ENCODE peak calls at places on chromosomes 11 and 22, in six cellular contexts. One of them, this sample, is unnamed.

GRCh38 chr22:33853200-33854097 is 66.8 kb downstream of the LARGE1 start:
- DNase-seq in body of pancreas: peak
- DNase-seq in uterus: peak
- DNase-seq in upper lobe of left lung: peak
- DNase-seq in heart left ventricle: peak
- DNase-seq in A549: peak
- DNase-seq in this sample: peak

GRCh38 chr11:62472063-62472884 is 53.4 kb downstream of the SCGB1A1 start:
- DNase-seq in body of pancreas: peak
- DNase-seq in uterus: peak
- DNase-seq in upper lobe of left lung: no peak
- DNase-seq in heart left ventricle: no peak
- DNase-seq in A549: peak
- DNase-seq in this sample: no peak

GRCh38 chr11:63564785-63565350 is 1.7 kb upstream of the PLAAT2 start:
- DNase-seq in body of pancreas: no peak
- DNase-seq in uterus: no peak
- DNase-seq in upper lobe of left lung: peak
- DNase-seq in heart left ventricle: no peak
- DNase-seq in A549: peak
- DNase-seq in this sample: no peak

GRCh38 chr11:35571703-35572102 is 46.3 kb upstream of the PAMR1 start:
- DNase-seq in body of pancreas: no peak
- DNase-seq in uterus: no peak
- DNase-seq in upper lobe of left lung: no peak
- DNase-seq in heart left ventricle: no peak
- DNase-seq in A549: no peak
- DNase-seq in this sample: no peak

GRCh38 chr11:82988936-82989627 is 82.6 kb downstream of the RAB30 start:
- DNase-seq in body of pancreas: no peak
- DNase-seq in uterus: no peak
- DNase-seq in upper lobe of left lung: no peak
- DNase-seq in heart left ventricle: no peak
- DNase-seq in A549: no peak
- DNase-seq in this sample: no peak

GRCh38 chr11:116901211-116901610 is 63.8 kb upstream of the APOA1 start:
- DNase-seq in body of pancreas: no peak
- DNase-seq in uterus: no peak
- DNase-seq in upper lobe of left lung: no peak
- DNase-seq in heart left ventricle: peak
- DNase-seq in A549: no peak
- DNase-seq in this sample: no peak

GRCh38 chr11:11450744-11451362 is 97.8 kb upstream of the CSNK2A3 start:
- DNase-seq in body of pancreas: no peak
- DNase-seq in uterus: no peak
- DNase-seq in upper lobe of left lung: no peak
- DNase-seq in heart left ventricle: no peak
- DNase-seq in A549: peak
- DNase-seq in this sample: no peak

GRCh38 chr22:45551310-45552016 is 48.8 kb downstream of the FBLN1 start:
- DNase-seq in body of pancreas: peak
- DNase-seq in uterus: peak
- DNase-seq in upper lobe of left lung: no peak
- DNase-seq in heart left ventricle: peak
- DNase-seq in A549: no peak
- DNase-seq in this sample: no peak

GRCh38 chr11:2533642-2534115 is 88.9 kb downstream of the KCNQ1 start:
- DNase-seq in body of pancreas: peak
- DNase-seq in uterus: peak
- DNase-seq in upper lobe of left lung: peak
- DNase-seq in heart left ventricle: peak
- DNase-seq in A549: no peak
- DNase-seq in this sample: no peak

GRCh38 chr11:47233989-47234668 is 14.5 kb downstream of the ACP2 start:
- DNase-seq in body of pancreas: peak
- DNase-seq in uterus: no peak
- DNase-seq in upper lobe of left lung: peak
- DNase-seq in heart left ventricle: peak
- DNase-seq in A549: peak
- DNase-seq in this sample: no peak

GRCh38 chr11:17538731-17539130 is 5.5 kb downstream of the USH1C start:
- DNase-seq in body of pancreas: no peak
- DNase-seq in uterus: no peak
- DNase-seq in upper lobe of left lung: no peak
- DNase-seq in heart left ventricle: no peak
- DNase-seq in A549: no peak
- DNase-seq in this sample: no peak

GRCh38 chr11:87020764-87021365 is 16.9 kb upstream of the TMEM135 start:
- DNase-seq in body of pancreas: no peak
- DNase-seq in uterus: no peak
- DNase-seq in upper lobe of left lung: no peak
- DNase-seq in heart left ventricle: no peak
- DNase-seq in A549: no peak
- DNase-seq in this sample: no peak

GRCh38 chr11:97617031-97617430 is 1227.2 kb downstream of the JRKL start:
- DNase-seq in body of pancreas: no peak
- DNase-seq in uterus: no peak
- DNase-seq in upper lobe of left lung: no peak
- DNase-seq in heart left ventricle: no peak
- DNase-seq in A549: no peak
- DNase-seq in this sample: no peak

GRCh38 chr11:5449432-5449831 is 309 bp downstream of the OR51I2 start:
- DNase-seq in body of pancreas: no peak
- DNase-seq in uterus: no peak
- DNase-seq in upper lobe of left lung: no peak
- DNase-seq in heart left ventricle: no peak
- DNase-seq in A549: no peak
- DNase-seq in this sample: no peak

GRCh38 chr11:2975594-2975993 is 16.5 kb downstream of the NAP1L4 start:
- DNase-seq in body of pancreas: peak
- DNase-seq in uterus: no peak
- DNase-seq in upper lobe of left lung: no peak
- DNase-seq in heart left ventricle: no peak
- DNase-seq in A549: peak
- DNase-seq in this sample: no peak

GRCh38 chr11:83681944-83682644 is 395.9 kb upstream of the CCDC90B start:
- DNase-seq in body of pancreas: no peak
- DNase-seq in uterus: no peak
- DNase-seq in upper lobe of left lung: no peak
- DNase-seq in heart left ventricle: no peak
- DNase-seq in A549: no peak
- DNase-seq in this sample: no peak

GRCh38 chr11:12792590-12792989 is 118.4 kb downstream of the TEAD1 start:
- DNase-seq in body of pancreas: peak
- DNase-seq in uterus: no peak
- DNase-seq in upper lobe of left lung: no peak
- DNase-seq in heart left ventricle: no peak
- DNase-seq in A549: no peak
- DNase-seq in this sample: no peak

GRCh38 chr22:39319284-39320170 is at the start of gene RPL3:
- DNase-seq in body of pancreas: peak
- DNase-seq in uterus: peak
- DNase-seq in upper lobe of left lung: peak
- DNase-seq in heart left ventricle: peak
- DNase-seq in A549: peak
- DNase-seq in this sample: peak

GRCh38 chr22:21866821-21867527 is 471 bp downstream of the MAPK1 start:
- DNase-seq in body of pancreas: peak
- DNase-seq in uterus: peak
- DNase-seq in upper lobe of left lung: peak
- DNase-seq in heart left ventricle: no peak
- DNase-seq in A549: peak
- DNase-seq in this sample: no peak

GRCh38 chr22:47197735-47198500 is 435.5 kb downstream of the TBC1D22A start:
- DNase-seq in body of pancreas: no peak
- DNase-seq in uterus: no peak
- DNase-seq in upper lobe of left lung: no peak
- DNase-seq in heart left ventricle: no peak
- DNase-seq in A549: no peak
- DNase-seq in this sample: no peak

GRCh38 chr11:68706237-68706636 is 21.9 kb downstream of the GAL start:
- DNase-seq in body of pancreas: no peak
- DNase-seq in uterus: no peak
- DNase-seq in upper lobe of left lung: no peak
- DNase-seq in heart left ventricle: no peak
- DNase-seq in A549: no peak
- DNase-seq in this sample: no peak

GRCh38 chr11:131242616-131243015 is 127.8 kb upstream of the NTM start:
- DNase-seq in body of pancreas: no peak
- DNase-seq in uterus: no peak
- DNase-seq in upper lobe of left lung: no peak
- DNase-seq in heart left ventricle: no peak
- DNase-seq in A549: no peak
- DNase-seq in this sample: no peak

GRCh38 chr11:92657226-92657625 is 312.2 kb upstream of the MTNR1B start:
- DNase-seq in body of pancreas: no peak
- DNase-seq in uterus: no peak
- DNase-seq in upper lobe of left lung: no peak
- DNase-seq in heart left ventricle: no peak
- DNase-seq in A549: no peak
- DNase-seq in this sample: no peak
- TF ChIP-seq POLR2A in body of pancreas: no peak
- TF ChIP-seq POLR2A in uterus: no peak
- TF ChIP-seq POLR2A in upper lobe of left lung: no peak
- TF ChIP-seq POLR2A in heart left ventricle: no peak
- TF ChIP-seq POLR2A in A549: no peak
- TF ChIP-seq POLR2A in this sample: no peak

GRCh38 chr11:67120881-67121710 is 2.0 kb downstream of the KDM2A start:
- DNase-seq in body of pancreas: peak
- DNase-seq in uterus: no peak
- DNase-seq in upper lobe of left lung: peak
- DNase-seq in heart left ventricle: no peak
- DNase-seq in A549: peak
- DNase-seq in this sample: no peak
- TF ChIP-seq POLR2A in body of pancreas: peak
- TF ChIP-seq POLR2A in uterus: no peak
- TF ChIP-seq POLR2A in upper lobe of left lung: no peak
- TF ChIP-seq POLR2A in heart left ventricle: no peak
- TF ChIP-seq POLR2A in A549: no peak
- TF ChIP-seq POLR2A in this sample: peak

DNA sequence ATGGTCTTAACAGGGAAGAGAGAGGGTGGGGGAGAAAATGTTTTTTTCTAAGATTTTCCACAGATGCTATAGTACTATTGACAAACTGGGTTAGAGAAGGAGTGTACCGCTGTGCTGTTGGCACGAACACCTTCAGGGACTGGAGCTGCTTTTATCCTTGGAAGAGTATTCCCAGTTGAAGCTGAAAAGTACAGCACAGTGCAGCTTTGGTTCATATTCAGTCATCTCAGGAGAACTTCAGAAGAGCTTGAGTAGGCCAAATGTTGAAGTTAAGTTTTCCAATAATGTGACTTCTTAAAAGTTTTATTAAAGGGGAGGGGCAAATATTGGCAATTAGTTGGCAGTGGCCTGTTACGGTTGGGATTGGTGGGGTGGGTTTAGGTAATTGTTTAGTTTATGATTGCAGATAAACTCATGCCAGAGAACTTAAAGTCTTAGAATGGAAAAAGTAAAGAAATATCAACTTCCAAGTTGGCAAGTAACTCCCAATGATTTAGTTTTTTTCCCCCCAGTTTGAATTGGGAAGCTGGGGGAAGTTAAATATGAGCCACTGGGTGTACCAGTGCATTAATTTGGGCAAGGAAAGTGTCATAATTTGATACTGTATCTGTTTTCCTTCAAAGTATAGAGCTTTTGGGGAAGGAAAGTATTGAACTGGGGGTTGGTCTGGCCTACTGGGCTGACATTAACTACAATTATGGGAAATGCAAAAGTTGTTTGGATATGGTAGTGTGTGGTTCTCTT is 2.9 kb downstream of the MALAT1 start:
- DNase-seq in body of pancreas: no peak
- DNase-seq in uterus: no peak
- DNase-seq in upper lobe of left lung: no peak
- DNase-seq in heart left ventricle: peak
- DNase-seq in A549: peak
- DNase-seq in this sample: no peak
- TF ChIP-seq POLR2A in body of pancreas: peak
- TF ChIP-seq POLR2A in uterus: peak
- TF ChIP-seq POLR2A in upper lobe of left lung: peak
- TF ChIP-seq POLR2A in heart left ventricle: no peak
- TF ChIP-seq POLR2A in A549: no peak
- TF ChIP-seq POLR2A in this sample: peak

DNA sequence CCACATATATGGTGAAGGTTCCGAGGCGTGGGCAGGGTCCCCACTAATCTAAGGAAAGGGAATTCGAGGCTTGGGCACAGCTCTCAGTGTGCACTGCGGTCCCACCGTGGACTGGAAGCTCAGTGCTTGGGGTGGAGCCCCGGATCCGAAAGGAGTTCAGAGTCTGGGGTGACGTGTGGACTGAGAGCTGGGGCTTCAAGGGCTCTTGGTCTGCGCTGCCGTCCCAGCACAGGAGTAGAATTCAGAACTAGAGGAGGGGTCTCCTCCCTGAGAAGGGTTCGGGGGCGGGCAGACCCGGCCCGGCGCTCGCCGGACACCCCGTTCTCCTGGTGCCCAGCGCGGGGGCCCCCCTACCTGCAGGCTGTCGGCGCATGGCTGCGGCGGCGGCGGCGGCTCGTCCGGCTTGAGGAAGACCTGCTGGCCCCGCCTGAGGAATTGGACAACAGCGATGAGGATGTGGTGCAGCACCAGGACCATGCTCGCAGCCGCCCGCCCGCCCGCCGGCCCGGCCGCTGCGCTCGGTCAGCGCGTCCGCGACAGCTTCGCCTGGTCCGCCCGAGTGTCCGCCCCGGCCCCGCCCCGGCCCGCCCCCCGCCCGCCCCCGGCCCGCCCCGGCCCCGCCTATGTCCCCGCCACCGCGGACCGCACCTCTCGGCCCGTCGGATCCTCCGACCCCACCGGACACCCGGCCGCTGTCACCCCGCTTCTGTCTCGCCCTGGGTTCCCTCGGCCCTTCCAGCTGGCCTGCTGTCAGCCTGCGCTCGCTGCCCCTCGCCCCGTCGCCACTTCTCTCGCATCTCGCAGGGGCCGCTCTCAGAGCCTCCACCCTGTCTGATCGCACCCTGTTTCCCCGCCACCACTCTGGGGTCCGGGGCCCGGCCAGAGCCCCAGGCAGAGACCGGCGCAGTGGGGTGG is 32.1 kb downstream of the PDE2A start:
- DNase-seq in body of pancreas: peak
- DNase-seq in uterus: peak
- DNase-seq in upper lobe of left lung: peak
- DNase-seq in heart left ventricle: peak
- DNase-seq in A549: peak
- DNase-seq in this sample: no peak
- TF ChIP-seq POLR2A in body of pancreas: peak
- TF ChIP-seq POLR2A in uterus: peak
- TF ChIP-seq POLR2A in upper lobe of left lung: no peak
- TF ChIP-seq POLR2A in heart left ventricle: peak
- TF ChIP-seq POLR2A in A549: no peak
- TF ChIP-seq POLR2A in this sample: no peak

DNA sequence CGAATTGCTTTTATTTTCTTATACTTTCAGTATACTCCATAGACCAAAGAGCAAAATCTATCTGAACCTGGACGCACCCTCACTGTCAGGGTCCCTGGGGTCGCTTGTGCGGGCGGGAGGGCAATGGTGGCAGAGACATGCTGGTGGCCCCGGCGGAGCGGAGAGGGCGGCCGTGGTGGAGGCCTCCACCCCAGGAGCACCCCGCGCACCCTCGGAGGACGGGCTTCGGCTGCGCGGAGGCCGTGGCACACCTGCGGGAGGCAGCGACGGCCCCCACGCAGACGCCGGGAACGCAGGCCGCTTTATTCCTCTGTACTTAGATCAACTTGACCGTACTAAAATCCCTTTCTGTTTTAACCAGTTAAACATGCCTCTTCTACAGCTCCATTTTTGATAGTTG is 1077.4 kb downstream of the BRD1 start:
- DNase-seq in body of pancreas: no peak
- DNase-seq in uterus: no peak
- DNase-seq in upper lobe of left lung: no peak
- DNase-seq in heart left ventricle: no peak
- DNase-seq in A549: no peak
- DNase-seq in this sample: no peak
- TF ChIP-seq POLR2A in body of pancreas: no peak
- TF ChIP-seq POLR2A in uterus: no peak
- TF ChIP-seq POLR2A in upper lobe of left lung: no peak
- TF ChIP-seq POLR2A in heart left ventricle: no peak
- TF ChIP-seq POLR2A in A549: no peak
- TF ChIP-seq POLR2A in this sample: no peak